ENCODE peak calls at places on chromosomes 2 and 18, in seven cellular contexts. V is MM.1S, I is cardiac muscle cell, R is NB4, N is thoracic aorta, Y is B cell, M is adrenal gland. B is an unnamed sample.

GRCh38 chr2:55490554-55490953 is 29.0 kb upstream of the CFAP36 start:
- DNase-seq in N (no peak), Y (no peak), R (no peak), V (no peak), I (peak; percentile 87), M (peak; percentile 81), B (no peak)

GRCh38 chr2:218074031-218074430 is 5.0 kb downstream of the RUFY4 start:
- DNase-seq in N (no peak), V (peak; percentile 27), I (peak; percentile 9), R (peak; percentile 59), M (peak; percentile 54), Y (no peak), B (peak; percentile 72)

GRCh38 chr2:133726906-133727305 is 158.6 kb upstream of the NCKAP5 start:
- DNase-seq in V (no peak), M (no peak), R (no peak), I (peak; percentile 13), N (no peak), Y (no peak), B (no peak)

GRCh38 chr2:179555681-179556283 is 291.1 kb upstream of the SESTD1 start:
- DNase-seq in R (no peak), N (no peak), M (no peak), V (no peak), I (no peak), Y (no peak), B (no peak)

GRCh38 chr2:80037310-80037709 is 267.2 kb downstream of the LRRTM1 start:
- DNase-seq in Y (no peak), R (no peak), M (no peak), V (no peak), N (no peak), I (no peak), B (no peak)

GRCh38 chr2:85611217-85611704 is 605 bp downstream of the C2orf68 start:
- DNase-seq in I (no peak), V (no peak), Y (no peak), N (no peak), R (no peak), M (no peak), B (no peak)

GRCh38 chr2:122960727-122961641 is 1064.1 kb upstream of the CNTNAP5 start:
- DNase-seq in Y (no peak), M (no peak), R (no peak), I (peak; percentile 94), V (no peak), N (no peak), B (no peak)

GRCh38 chr2:219542931-219543595 is 546 bp downstream of the CHPF start:
- DNase-seq in M (peak; percentile 35), R (peak; percentile 56), Y (no peak), N (no peak), I (peak; percentile 40), V (peak; percentile 45), B (no peak)

GRCh38 chr2:3241971-3242746 is 135.5 kb downstream of the EIPR1 start:
- DNase-seq in N (no peak), R (no peak), V (no peak), Y (no peak), I (no peak), M (no peak), B (no peak)

GRCh38 chr2:95087379-95087778 is 34.2 kb downstream of the MRPS5 start:
- DNase-seq in M (no peak), R (no peak), N (no peak), V (no peak), I (no peak), Y (no peak), B (no peak)

GRCh38 chr2:159712929-159713575 is 746 bp downstream of the MARCHF7 start:
- DNase-seq in I (no peak), Y (no peak), M (no peak), V (peak; percentile 38), R (no peak), N (no peak), B (no peak)

GRCh38 chr2:136750065-136750464 is 15.3 kb upstream of the THSD7B start:
- DNase-seq in R (no peak), Y (no peak), M (no peak), I (no peak), V (no peak), N (no peak), B (no peak)

GRCh38 chr18:28036481-28036880 is 140.4 kb downstream of the CDH2 start:
- DNase-seq in Y (no peak), N (no peak), V (no peak), I (no peak), M (no peak), R (no peak), B (no peak)

GRCh38 chr2:237258146-237258545 is 155.8 kb downstream of the COL6A3 start:
- DNase-seq in R (peak; percentile 15), Y (no peak), I (peak; percentile 51), M (no peak), N (no peak), V (no peak), B (no peak)

GRCh38 chr2:36960005-36960675 is 6.2 kb downstream of the STRN start:
- DNase-seq in I (no peak), R (peak; percentile 32), M (no peak), N (no peak), Y (no peak), V (no peak), B (no peak)

GRCh38 chr2:43363086-43363485 is 136.7 kb upstream of the ZFP36L2 start:
- DNase-seq in M (no peak), N (no peak), Y (no peak), V (no peak), R (no peak), I (no peak), B (no peak)

GRCh38 chr18:3394648-3395047 is 55.3 kb upstream of the TGIF1 start:
- DNase-seq in N (no peak), V (no peak), Y (no peak), I (no peak), R (no peak), M (no peak), B (no peak)

GRCh38 chr2:3223080-3223923 is 154.3 kb downstream of the EIPR1 start:
- DNase-seq in M (no peak), I (peak; percentile 55), V (no peak), Y (peak; percentile 58), N (no peak), R (no peak), B (no peak)

GRCh38 chr18:66707473-66707872 is 103.6 kb upstream of the CDH19 start:
- DNase-seq in M (no peak), I (no peak), Y (no peak), V (no peak), R (no peak), N (no peak), B (no peak)

GRCh38 chr2:208607694-208608093 is 201.1 kb downstream of the PTH2R start:
- DNase-seq in M (no peak), V (no peak), R (no peak), I (no peak), Y (no peak), N (no peak), B (no peak)

GRCh38 chr2:134479696-134480330 is 225.9 kb downstream of the MGAT5 start:
- DNase-seq in N (no peak), Y (no peak), V (no peak), I (no peak), M (no peak), R (no peak), B (no peak)

GRCh38 chr2:61795408-61795807 is 58.5 kb downstream of the FAM161A start:
- DNase-seq in V (no peak), N (no peak), I (no peak), R (no peak), Y (no peak), M (no peak), B (no peak)
- TF ChIP-seq CTCF in V (no peak), N (no peak), I (no peak), R (no peak), Y (no peak), M (no peak), B (no peak)

GRCh38 chr2:19508-19907 is 26.8 kb downstream of the FAM110C start:
- DNase-seq in M (no peak), R (no peak), Y (no peak), N (no peak), V (no peak), I (no peak), B (no peak)

GRCh38 chr2:23283-23682 is 23.0 kb downstream of the FAM110C start:
- DNase-seq in M (no peak), V (no peak), R (no peak), I (no peak), Y (no peak), N (no peak), B (no peak)

GRCh38 chr2:24122-24521 is 22.2 kb downstream of the FAM110C start:
- DNase-seq in Y (no peak), V (peak; percentile 58), N (no peak), I (no peak), M (no peak), R (no peak), B (no peak)

DNA sequence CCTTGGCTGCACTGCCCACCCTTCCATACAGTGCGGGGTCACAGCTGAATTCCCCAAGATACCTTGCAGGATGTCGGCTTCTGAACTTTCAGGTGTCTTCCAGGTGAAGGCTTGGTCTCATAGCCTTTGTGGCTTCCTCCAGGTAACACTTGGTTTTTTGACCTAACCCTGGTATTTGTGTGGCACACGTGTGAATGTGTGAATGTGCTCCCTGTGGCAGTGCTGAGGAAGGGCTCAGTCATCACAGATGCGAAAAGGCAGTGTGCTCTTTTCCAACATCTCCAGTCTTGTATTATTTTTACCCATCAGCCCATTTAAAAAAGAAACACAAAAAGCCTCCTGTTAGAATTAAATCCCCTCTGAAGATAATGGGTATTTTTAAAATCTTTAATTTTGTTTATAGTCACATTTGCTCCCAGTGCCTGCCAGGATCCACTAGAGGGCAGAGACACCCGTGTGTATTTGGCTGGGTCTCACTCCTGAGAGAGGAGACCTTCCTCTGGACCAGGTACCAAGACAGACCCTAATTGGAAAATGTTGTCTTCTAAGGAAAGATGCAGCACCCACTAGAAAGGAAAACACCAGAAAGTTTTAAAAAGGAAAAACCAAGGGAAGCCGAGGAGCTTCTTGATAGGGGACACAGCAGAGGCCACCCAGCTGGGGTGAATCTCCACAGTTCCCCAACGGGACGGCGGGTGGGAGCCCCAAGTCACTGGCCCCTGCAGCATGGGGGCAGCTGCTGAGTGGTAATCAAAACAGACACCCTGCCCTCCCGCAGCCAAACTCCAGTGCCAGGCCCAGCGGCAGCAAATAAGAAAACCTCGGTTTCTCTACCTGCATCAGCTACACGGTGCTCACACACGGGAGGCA is 27.7 kb downstream of the FAM110C start:
- DNase-seq in M (peak; percentile 31), N (no peak), I (no peak), R (no peak), V (no peak), Y (no peak), B (no peak)
- TF ChIP-seq CTCF in M (peak; percentile 59), N (peak; percentile 41), I (peak; percentile 43), R (peak; percentile 49), V (peak; percentile 48), Y (peak; percentile 12), B (no peak)

GRCh38 chr2:13414907-13415306 is 698.2 kb downstream of the TRIB2 start:
- DNase-seq in R (no peak), I (no peak), N (no peak), Y (no peak), V (no peak), M (no peak), B (no peak)
- TF ChIP-seq CTCF in R (no peak), I (no peak), N (no peak), Y (no peak), V (no peak), M (no peak), B (no peak)

DNA sequence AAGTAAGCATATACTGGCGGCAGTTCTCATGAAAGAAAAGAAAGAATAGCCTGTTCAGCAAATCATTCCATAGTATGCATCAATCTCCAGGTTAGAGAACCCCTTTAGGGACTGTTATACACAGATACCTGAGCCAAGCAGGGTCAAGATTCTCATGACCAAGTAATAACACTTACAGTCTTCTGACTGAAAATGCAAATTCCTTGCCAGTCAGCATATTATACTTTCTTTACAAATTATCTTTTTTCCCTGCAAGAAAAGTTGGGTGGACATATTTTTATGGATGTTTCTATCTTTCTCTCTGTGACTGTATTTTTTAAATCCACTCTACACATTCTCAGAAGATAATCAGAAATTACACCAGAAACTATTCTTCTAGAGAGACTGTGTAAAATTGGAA is 120.4 kb upstream of the COL5A2 start:
- DNase-seq in N (no peak), Y (no peak), R (no peak), V (no peak), M (no peak), I (no peak), B (no peak)
- TF ChIP-seq CTCF in N (no peak), Y (no peak), R (no peak), V (no peak), M (no peak), I (no peak), B (no peak)